ENCODE peak calls at places on chromosome 6, in eight cellular contexts. Z is sigmoid colon, Q is ovary, V is adrenal gland, J is heart left ventricle, G is K562, P is GM12891, N is HCT116. F is an unnamed sample.

GRCh38 chr6:105211831-105212230 is 32.0 kb upstream of the POPDC3 start:
- DNase-seq in Z (no peak), Q (no peak), V (no peak), J (no peak), G (no peak), P (no peak), N (no peak), F (no peak)

GRCh38 chr6:145811741-145812140 is 2.9 kb downstream of the FBXO30 start:
- DNase-seq in Z (no peak), Q (no peak), V (no peak), J (no peak), G (no peak), P (no peak), N (no peak), F (no peak)

GRCh38 chr6:85015396-85015990 is 251.1 kb upstream of the TBX18 start:
- DNase-seq in Z (no peak), Q (peak), V (peak), J (peak), G (peak), P (no peak), N (peak), F (peak)

GRCh38 chr6:121652223-121652622 is 216.8 kb downstream of the GJA1 start:
- DNase-seq in Z (no peak), Q (no peak), V (no peak), J (no peak), G (no peak), P (no peak), N (no peak), F (no peak)

GRCh38 chr6:44223471-44224153 is at the start of gene SLC29A1:
- DNase-seq in Z (peak), Q (peak), V (peak), J (peak), G (peak), P (peak), N (no peak), F (peak)

GRCh38 chr6:127146935-127147334 is 28.5 kb downstream of the RSPO3 start:
- DNase-seq in Z (no peak), Q (no peak), V (no peak), J (no peak), G (no peak), P (no peak), N (no peak), F (no peak)

GRCh38 chr6:2485116-2485515 is 239.7 kb upstream of the GMDS start:
- DNase-seq in Z (no peak), Q (no peak), V (no peak), J (no peak), G (no peak), P (no peak), N (no peak), F (peak)

GRCh38 chr6:10582774-10583508 is 61.8 kb downstream of the GCNT2 start:
- DNase-seq in Z (no peak), Q (no peak), V (no peak), J (no peak), G (no peak), P (no peak), N (no peak), F (no peak)

GRCh38 chr6:30849903-30850651 is 34.2 kb upstream of the DDR1 start:
- DNase-seq in Z (no peak), Q (no peak), V (no peak), J (no peak), G (no peak), P (no peak), N (no peak), F (no peak)

GRCh38 chr6:166360243-166361079 is 18.1 kb upstream of the SFT2D1 start:
- DNase-seq in Z (no peak), Q (no peak), V (no peak), J (no peak), G (no peak), P (no peak), N (no peak), F (no peak)
- TF ChIP-seq POLR2A in Z (no peak), Q (no peak), V (no peak), J (no peak), G (no peak), P (no peak), N (no peak), F (no peak)

DNA sequence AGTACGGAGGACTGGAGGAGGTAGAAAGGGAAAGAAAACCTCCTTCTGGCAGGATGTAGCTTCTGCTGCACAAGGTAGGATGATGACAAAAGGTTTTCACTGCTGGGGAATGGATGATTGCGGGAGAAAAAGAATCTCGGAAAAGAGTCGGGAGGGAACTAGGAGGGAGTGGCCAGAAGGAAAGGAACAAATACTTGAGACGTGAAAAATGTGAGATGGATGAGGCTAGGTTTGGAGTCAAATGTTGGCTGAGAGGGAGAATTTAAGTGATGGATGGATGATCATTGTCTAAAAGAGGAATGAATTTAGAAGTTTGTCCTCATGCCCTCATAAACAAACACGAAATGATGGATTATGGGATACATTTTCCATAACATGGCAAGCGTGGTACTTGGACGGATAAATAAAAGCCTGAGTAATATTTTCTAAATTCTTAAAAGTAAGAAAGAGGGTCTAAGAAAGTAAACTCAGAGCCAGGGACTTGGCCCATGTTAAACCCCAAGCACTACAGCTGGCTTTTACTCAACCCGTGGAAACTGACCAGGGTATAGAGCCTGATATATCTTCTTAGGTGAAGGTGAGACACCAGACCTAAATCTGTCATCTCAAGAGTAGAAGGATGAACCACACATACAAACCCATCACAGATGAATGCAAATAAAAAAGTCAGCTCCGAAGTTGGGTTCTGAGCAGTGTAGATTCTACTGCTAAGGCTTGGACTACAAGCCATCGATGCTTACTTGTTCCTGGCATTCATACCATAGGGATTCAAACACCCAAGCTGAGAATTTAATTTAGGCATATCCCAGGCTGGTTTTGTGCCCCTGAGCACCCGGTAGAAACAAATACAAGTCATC is 72.4 kb downstream of the HFE start:
- DNase-seq in Z (no peak), Q (no peak), V (no peak), J (no peak), G (no peak), P (no peak), N (no peak), F (no peak)
- TF ChIP-seq POLR2A in Z (no peak), Q (no peak), V (peak), J (no peak), G (peak), P (no peak), N (no peak), F (peak)

DNA sequence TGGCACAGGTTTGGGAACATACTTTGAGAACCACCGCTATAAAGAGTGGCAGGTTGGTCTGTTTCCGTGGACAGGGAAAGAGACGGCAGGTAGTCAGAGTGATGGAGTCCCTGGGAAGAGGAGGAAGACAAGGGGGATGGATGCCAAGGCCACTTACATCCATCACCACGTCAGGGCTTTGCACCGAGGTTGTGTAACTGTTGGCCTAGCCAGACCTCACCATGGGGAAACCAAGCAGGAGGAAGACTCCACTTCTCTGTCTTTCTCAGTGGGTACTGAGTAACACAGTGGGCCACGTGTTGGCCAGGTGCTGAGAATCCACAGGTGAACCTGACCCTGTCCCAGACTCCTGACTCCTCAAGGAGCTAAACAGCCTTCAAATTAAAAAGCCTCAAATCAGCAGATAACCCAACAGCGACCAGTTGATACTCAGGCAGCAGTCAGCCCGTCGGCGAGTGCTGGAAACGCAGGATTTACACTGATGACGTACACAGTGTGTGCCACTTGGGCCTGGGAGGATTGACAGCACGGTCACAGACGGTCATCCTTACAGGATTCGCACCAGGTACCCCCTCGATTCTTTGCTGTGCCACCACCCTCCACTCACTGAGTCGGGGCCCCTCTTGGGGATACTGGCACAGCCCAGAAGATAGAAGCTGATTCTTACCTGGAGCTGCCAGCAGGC is 134.6 kb upstream of the SNX9 start:
- DNase-seq in Z (peak), Q (no peak), V (no peak), J (no peak), G (no peak), P (no peak), N (no peak), F (no peak)
- TF ChIP-seq POLR2A in Z (no peak), Q (no peak), V (no peak), J (no peak), G (no peak), P (no peak), N (no peak), F (no peak)

DNA sequence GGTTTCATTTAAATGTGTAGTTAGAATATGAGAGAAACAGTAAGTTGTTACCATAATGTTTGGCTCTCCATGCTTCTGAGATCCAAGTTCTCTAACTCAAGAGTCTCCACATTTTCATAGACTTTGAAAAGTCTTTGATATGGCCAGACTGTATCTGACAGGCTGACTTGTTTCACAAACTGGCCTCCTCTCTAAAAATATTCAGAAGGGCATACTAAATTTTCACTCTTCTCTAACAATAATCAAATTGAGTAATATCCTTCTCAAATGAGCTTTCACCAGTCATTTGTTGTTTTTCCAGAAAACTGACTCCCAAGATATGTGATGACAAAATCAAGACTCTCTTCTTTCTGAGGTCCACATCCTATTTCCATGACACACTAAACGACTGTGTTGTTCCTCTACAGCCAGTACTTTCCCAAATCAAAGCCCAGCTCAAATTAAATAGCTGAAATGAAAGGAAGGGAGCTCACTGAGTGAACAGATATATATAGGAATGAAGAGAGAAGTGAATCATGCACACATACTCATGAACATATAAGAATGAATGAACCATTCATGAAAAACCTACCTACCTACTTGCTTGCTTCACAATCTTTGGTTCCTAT is 15.1 kb downstream of the HIVEP2 start:
- DNase-seq in Z (no peak), Q (no peak), V (no peak), J (no peak), G (no peak), P (no peak), N (no peak), F (no peak)
- TF ChIP-seq POLR2A in Z (no peak), Q (no peak), V (no peak), J (no peak), G (no peak), P (no peak), N (no peak), F (no peak)

GRCh38 chr6:47423087-47423486 is 54.5 kb upstream of the CD2AP start:
- DNase-seq in Z (no peak), Q (no peak), V (no peak), J (no peak), G (no peak), P (no peak), N (no peak), F (no peak)
- TF ChIP-seq POLR2A in Z (no peak), Q (no peak), V (no peak), J (no peak), G (no peak), P (no peak), N (no peak), F (no peak)

DNA sequence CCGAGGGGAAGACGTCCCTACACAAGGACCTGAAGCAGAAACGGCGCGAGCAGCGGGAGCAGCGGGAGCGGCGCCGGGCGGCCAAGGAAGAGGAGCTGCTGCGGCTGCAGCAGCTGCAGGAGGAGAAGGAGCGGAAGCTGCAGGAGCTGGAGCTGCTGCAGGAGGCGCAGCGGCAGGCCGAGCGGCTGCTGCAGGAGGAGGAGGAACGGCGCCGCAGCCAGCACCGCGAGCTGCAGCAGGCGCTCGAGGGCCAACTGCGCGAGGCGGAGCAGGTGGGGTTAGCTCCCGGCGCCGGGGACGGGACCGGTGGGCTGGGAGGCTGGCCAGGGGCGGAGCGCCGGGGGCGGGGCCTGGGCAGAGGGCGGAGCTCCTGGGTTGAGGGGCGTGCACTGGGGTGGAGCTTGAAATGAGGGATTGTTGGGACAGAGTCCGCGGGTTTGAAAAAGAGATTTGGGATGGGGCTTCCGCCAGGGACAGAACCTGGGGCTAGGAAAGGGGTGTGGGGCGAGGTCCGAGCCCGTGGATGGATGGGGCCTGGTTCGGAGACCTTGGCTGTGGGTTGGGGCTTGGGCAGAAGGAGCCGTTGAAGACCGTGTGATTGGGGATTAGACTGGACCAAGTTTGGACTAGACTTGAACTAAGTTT is 20.7 kb downstream of the DEF6 start:
- DNase-seq in Z (peak), Q (peak), V (peak), J (peak), G (peak), P (no peak), N (no peak), F (peak)
- TF ChIP-seq POLR2A in Z (no peak), Q (no peak), V (no peak), J (peak), G (no peak), P (no peak), N (no peak), F (no peak)

GRCh38 chr6:142926177-142926493 is 18.8 kb downstream of the HIVEP2 start:
- DNase-seq in Z (no peak), Q (no peak), V (no peak), J (no peak), G (no peak), P (no peak), N (no peak), F (no peak)
- TF ChIP-seq POLR2A in Z (no peak), Q (no peak), V (no peak), J (no peak), G (no peak), P (no peak), N (no peak), F (no peak)

DNA sequence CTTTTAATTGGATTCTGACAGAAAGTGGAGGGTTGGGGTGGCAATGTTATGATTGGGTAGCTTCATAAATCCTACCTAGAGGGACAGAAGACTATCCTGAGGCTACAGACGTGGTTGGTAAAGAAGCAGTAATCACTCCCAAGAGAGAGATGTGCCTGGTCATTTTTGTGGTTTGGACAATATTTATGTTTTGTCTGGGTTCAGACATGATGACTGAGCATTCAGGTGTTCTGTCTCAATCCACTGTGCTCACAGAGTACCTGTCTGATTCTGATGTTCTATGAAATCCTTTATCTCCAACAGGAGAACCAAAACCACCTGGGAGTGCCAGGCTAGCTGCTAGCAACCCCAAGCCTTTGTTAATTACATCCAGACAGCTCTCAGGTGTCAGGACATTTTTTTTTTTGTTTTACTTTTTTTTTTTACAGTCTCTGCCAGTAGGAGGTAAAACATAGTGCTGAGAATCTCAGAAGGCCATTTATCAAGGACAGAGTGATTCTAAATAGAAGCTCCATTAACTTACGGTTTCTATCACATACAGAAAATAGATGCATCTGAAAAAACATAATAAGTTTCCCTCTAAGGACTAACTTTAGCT is 1.6 kb upstream of the HLA-DQA1 start:
- DNase-seq in Z (no peak), Q (no peak), V (no peak), J (no peak), G (no peak), P (no peak), N (no peak), F (no peak)
- TF ChIP-seq POLR2A in Z (no peak), Q (no peak), V (no peak), J (no peak), G (no peak), P (no peak), N (no peak), F (no peak)

GRCh38 chr6:156686940-156687874 is 90.0 kb upstream of the ARID1B start:
- DNase-seq in Z (peak), Q (peak), V (peak), J (peak), G (peak), P (peak), N (peak), F (peak)

GRCh38 chr6:156687875-156688549 is 89.2 kb upstream of the ARID1B start:
- DNase-seq in Z (peak), Q (no peak), V (peak), J (no peak), G (peak), P (no peak), N (peak), F (peak)

GRCh38 chr6:156694679-156695078 is 82.5 kb upstream of the ARID1B start:
- DNase-seq in Z (no peak), Q (no peak), V (no peak), J (no peak), G (no peak), P (no peak), N (no peak), F (no peak)

GRCh38 chr6:156689656-156690055 is 87.5 kb upstream of the ARID1B start:
- DNase-seq in Z (no peak), Q (no peak), V (no peak), J (no peak), G (no peak), P (no peak), N (no peak), F (no peak)

DNA sequence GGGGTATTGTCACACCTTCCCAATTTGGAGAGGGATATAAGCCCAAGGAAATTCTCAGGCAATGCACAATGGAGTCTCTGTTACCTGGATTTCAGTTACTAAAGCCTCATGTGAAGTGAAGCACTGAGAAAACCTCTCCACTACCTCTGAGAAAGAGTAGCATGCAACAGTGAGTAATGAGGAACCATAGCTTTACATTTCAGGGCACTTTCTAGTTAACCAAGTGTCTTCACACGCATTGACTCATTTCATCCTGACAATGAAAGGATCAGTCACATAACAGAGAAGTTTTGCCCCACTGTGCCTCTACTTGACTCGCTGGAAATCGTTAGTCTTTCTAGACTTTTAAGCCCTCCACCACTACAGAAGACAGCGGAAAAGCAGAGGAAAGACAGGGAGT is 86.2 kb upstream of the ARID1B start:
- DNase-seq in Z (no peak), Q (no peak), V (no peak), J (no peak), G (no peak), P (no peak), N (no peak), F (no peak)
- TF ChIP-seq POLR2A in Z (no peak), Q (no peak), V (no peak), J (no peak), G (no peak), P (peak), N (no peak), F (no peak)

DNA sequence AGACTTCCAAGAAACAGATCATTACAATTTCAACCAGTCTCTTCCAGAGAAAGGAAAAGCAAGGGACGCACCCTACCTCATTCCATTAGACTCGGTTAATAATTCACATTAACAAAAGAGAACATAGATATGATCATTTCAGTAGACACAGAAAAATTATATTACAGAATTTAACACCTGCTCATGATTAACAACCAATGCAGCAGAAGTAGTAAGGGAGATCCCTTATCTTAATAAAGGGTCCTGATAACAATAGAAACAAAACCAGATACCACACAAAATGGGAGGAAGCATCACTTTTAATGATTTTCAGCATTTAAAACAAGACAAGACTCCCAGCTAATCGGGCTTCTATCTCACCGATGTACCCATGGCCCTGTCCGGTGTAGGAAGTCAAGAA is 215.0 kb downstream of the TBC1D7 start:
- DNase-seq in Z (no peak), Q (no peak), V (no peak), J (no peak), G (no peak), P (no peak), N (no peak), F (no peak)
- TF ChIP-seq POLR2A in Z (no peak), Q (no peak), V (no peak), J (no peak), G (no peak), P (no peak), N (no peak), F (no peak)

F was measured in transverse colon.